ENCODE peak calls at places on chromosome 11, in six cellular contexts. G, Q, U, Z, I and K are unnamed samples.

GRCh38 chr11:73316422-73316821 is 8.3 kb downstream of the ARHGEF17 start:
- DNase-seq in G (no peak), Q (no peak), U (no peak), Z (no peak), I (no peak), K (no peak)

GRCh38 chr11:9210922-9211320 is 54.2 kb downstream of the DENND5A start:
- DNase-seq in G (no peak), Q (no peak), U (no peak), Z (no peak), I (no peak), K (no peak)

GRCh38 chr11:118281284-118281683 is 17.2 kb upstream of the MPZL2 start:
- DNase-seq in G (no peak), Q (no peak), U (no peak), Z (no peak), I (no peak), K (no peak)

GRCh38 chr11:1925373-1926155 is 6.1 kb downstream of the TNNT3 start:
- DNase-seq in G (no peak), Q (no peak), U (no peak), Z (no peak), I (no peak), K (no peak)

GRCh38 chr11:47375020-47375419 is 3.3 kb downstream of the SPI1 start:
- DNase-seq in G (no peak), Q (no peak), U (no peak), Z (no peak), I (no peak), K (no peak)

GRCh38 chr11:130488187-130489026 is 40.0 kb downstream of the ADAMTS15 start:
- DNase-seq in G (no peak), Q (no peak), U (no peak), Z (no peak), I (no peak), K (no peak)

GRCh38 chr11:1728931-1729691 is 21.3 kb downstream of the IFITM10 start:
- DNase-seq in G (no peak), Q (no peak), U (no peak), Z (peak; percentile 16), I (no peak), K (no peak)

GRCh38 chr11:1733716-1734351 is 16.6 kb downstream of the IFITM10 start:
- DNase-seq in G (no peak), Q (no peak), U (no peak), Z (peak; percentile 43), I (no peak), K (no peak)

GRCh38 chr11:17490938-17491337 is 14.3 kb upstream of the ABCC8 start:
- DNase-seq in G (no peak), Q (no peak), U (no peak), Z (peak; percentile 23), I (no peak), K (no peak)

GRCh38 chr11:48017105-48017874 is 36.9 kb downstream of the PTPRJ start:
- DNase-seq in G (no peak), Q (no peak), U (no peak), Z (no peak), I (no peak), K (no peak)

GRCh38 chr11:71283960-71284359 is 31.6 kb upstream of the SHANK2 start:
- DNase-seq in G (no peak), Q (no peak), U (no peak), Z (no peak), I (no peak), K (no peak)

GRCh38 chr11:112961751-112962747 is 829 bp downstream of the NCAM1 start:
- DNase-seq in G (no peak), Q (peak; percentile 39), U (no peak), Z (peak; percentile 23), I (no peak), K (no peak)

GRCh38 chr11:134800130-134800529 is 388.1 kb upstream of the B3GAT1 start:
- DNase-seq in G (no peak), Q (no peak), U (no peak), Z (no peak), I (no peak), K (no peak)

GRCh38 chr11:25628030-25628429 is 703.9 kb upstream of the ANO3 start:
- DNase-seq in G (no peak), Q (no peak), U (no peak), Z (no peak), I (no peak), K (no peak)

GRCh38 chr11:72226701-72227100 is 2.1 kb downstream of the INPPL1 start:
- DNase-seq in G (no peak), Q (no peak), U (no peak), Z (no peak), I (peak; percentile 44), K (no peak)

GRCh38 chr11:95044010-95044409 is 5.2 kb upstream of the KDM4F start:
- DNase-seq in G (no peak), Q (no peak), U (no peak), Z (no peak), I (no peak), K (no peak)

GRCh38 chr11:130246719-130247118 is 68.0 kb downstream of the ZBTB44 start:
- DNase-seq in G (no peak), Q (no peak), U (no peak), Z (no peak), I (no peak), K (no peak)

GRCh38 chr11:106988151-106988806 is 30.0 kb downstream of the GUCY1A2 start:
- DNase-seq in G (no peak), Q (no peak), U (no peak), Z (peak; percentile 16), I (no peak), K (no peak)

GRCh38 chr11:84518601-84519183 is 1108.5 kb downstream of the DLG2 start:
- DNase-seq in G (no peak), Q (no peak), U (no peak), Z (no peak), I (no peak), K (no peak)

GRCh38 chr11:1231396-1232327 is 8.8 kb downstream of the MUC5B start:
- DNase-seq in G (no peak), Q (no peak), U (no peak), Z (no peak), I (peak; percentile 52), K (peak; percentile 4)

GRCh38 chr11:67440229-67441081 is 2.8 kb downstream of the CORO1B start:
- DNase-seq in G (no peak), Q (no peak), U (no peak), Z (no peak), I (no peak), K (no peak)

GRCh38 chr11:131923309-131923708 is 552.9 kb downstream of the NTM start:
- DNase-seq in G (no peak), Q (no peak), U (no peak), Z (no peak), I (no peak), K (no peak)

GRCh38 chr11:61922539-61922938 is 5.2 kb upstream of the RAB3IL1 start:
- DNase-seq in G (peak; percentile 93), Q (no peak), U (no peak), Z (no peak), I (peak; percentile 96), K (peak; percentile 16)

GRCh38 chr11:44304091-44305084 is 5.6 kb downstream of the ALX4 start:
- DNase-seq in G (no peak), Q (no peak), U (no peak), Z (no peak), I (no peak), K (no peak)

GRCh38 chr11:86116386-86116726 is 47.5 kb upstream of the PICALM start:
- DNase-seq in G (no peak), Q (no peak), U (peak; percentile 69), Z (no peak), I (no peak), K (no peak)

GRCh38 chr11:17208257-17208999 is 642 bp upstream of the PIK3C2A start:
- DNase-seq in G (peak; percentile 69), Q (peak; percentile 74), U (peak; percentile 75), Z (peak; percentile 70), I (no peak), K (peak; percentile 83)

GRCh38 chr11:47413908-47414684 is 5.7 kb downstream of the SLC39A13 start:
- DNase-seq in G (no peak), Q (no peak), U (no peak), Z (no peak), I (no peak), K (no peak)

GRCh38 chr11:27700351-27701261 is at the start of gene BDNF:
- DNase-seq in G (no peak), Q (peak; percentile 45), U (peak; percentile 49), Z (no peak), I (no peak), K (peak; percentile 37)

GRCh38 chr11:43556269-43556668 is 124.3 kb upstream of the HSD17B12 start:
- DNase-seq in G (no peak), Q (no peak), U (no peak), Z (no peak), I (no peak), K (no peak)

GRCh38 chr11:121741316-121741715 is 288.5 kb upstream of the SORL1-AS1 start:
- DNase-seq in G (no peak), Q (no peak), U (no peak), Z (no peak), I (no peak), K (no peak)

GRCh38 chr11:98772799-98773198 is 247.9 kb upstream of the CNTN5 start:
- DNase-seq in G (no peak), Q (no peak), U (no peak), Z (no peak), I (no peak), K (no peak)

GRCh38 chr11:34366522-34366921 is 8.7 kb upstream of the ABTB2 start:
- DNase-seq in G (no peak), Q (no peak), U (no peak), Z (no peak), I (no peak), K (no peak)

GRCh38 chr11:44243633-44244343 is 66.2 kb downstream of the ALX4 start:
- DNase-seq in G (no peak), Q (peak; percentile 75), U (peak; percentile 28), Z (peak; percentile 39), I (no peak), K (peak; percentile 55)

GRCh38 chr11:68842427-68843051 is 823 bp upstream of the CPT1A start:
- DNase-seq in G (no peak), Q (no peak), U (no peak), Z (no peak), I (peak; percentile 68), K (no peak)
- H3K4me3 ChIP-seq in G (peak overlapping the region; percentile 82), Q (no peak overlapping the region), U (peak overlapping the region; percentile 86), Z (peak overlapping the region; percentile 95), I (peak overlapping the region; percentile 93), K (no peak overlapping the region)

GRCh38 chr11:58659404-58659803 is 36.9 kb downstream of the CNTF start:
- DNase-seq in G (no peak), Q (no peak), U (no peak), Z (no peak), I (no peak), K (no peak)
- H3K4me1 ChIP-seq in G (no peaks in the 10 kb centered on the region), Q (no peaks in the 10 kb centered on the region), U (peaks cover 9% of the 10 kb centered on the region), Z (no peaks in the 10 kb centered on the region), I (peaks cover under 1% of the 10 kb centered on the region), K (no peaks in the 10 kb centered on the region)

GRCh38 chr11:120212926-120213325 is 2.1 kb downstream of the OAF start:
- DNase-seq in G (no peak), Q (no peak), U (no peak), Z (no peak), I (no peak), K (no peak)
- H3K4me3 ChIP-seq in G (peak overlapping the region; percentile 64), Q (peak overlapping the region; percentile 77), U (no peak overlapping the region), Z (peak overlapping the region; percentile 97), I (peak overlapping the region; percentile 86), K (peak overlapping the region; percentile 18)

GRCh38 chr11:75352417-75353206 is 1.2 kb upstream of the ARRB1 start:
- DNase-seq in G (no peak), Q (no peak), U (no peak), Z (no peak), I (no peak), K (no peak)
- H3K4me1 ChIP-seq in G (peaks cover 50% of the 10 kb centered on the region), Q (peaks cover 40% of the 10 kb centered on the region), U (peaks cover 41% of the 10 kb centered on the region), Z (peaks cover 11% of the 10 kb centered on the region), I (peaks cover 49% of the 10 kb centered on the region), K (peaks cover 15% of the 10 kb centered on the region)